ENCODE peak calls at places on chromosomes 3 and 15, in nine cellular contexts. One of them, this sample, is unnamed.

GRCh38 chr3:183485093-183485492 is 56.7 kb upstream of the MCF2L2 start:
- DNase-seq in tibial nerve: no peak
- DNase-seq in lower lobe of right lung: no peak
- DNase-seq in RWPE2: no peak
- DNase-seq in caudate nucleus: no peak
- DNase-seq in uterus: no peak
- DNase-seq in ascending aorta: peak
- DNase-seq in osteoblast: no peak
- DNase-seq in sigmoid colon: no peak
- DNase-seq in this sample: no peak

GRCh38 chr3:36219398-36219797 is 160.9 kb upstream of the STAC start:
- DNase-seq in tibial nerve: no peak
- DNase-seq in lower lobe of right lung: no peak
- DNase-seq in RWPE2: no peak
- DNase-seq in caudate nucleus: no peak
- DNase-seq in uterus: no peak
- DNase-seq in ascending aorta: no peak
- DNase-seq in osteoblast: no peak
- DNase-seq in sigmoid colon: no peak
- DNase-seq in this sample: no peak

GRCh38 chr3:31043184-31043819 is 148.8 kb upstream of the GADL1 start:
- DNase-seq in tibial nerve: peak
- DNase-seq in lower lobe of right lung: no peak
- DNase-seq in RWPE2: peak
- DNase-seq in caudate nucleus: no peak
- DNase-seq in uterus: no peak
- DNase-seq in ascending aorta: no peak
- DNase-seq in osteoblast: no peak
- DNase-seq in sigmoid colon: no peak
- DNase-seq in this sample: no peak

GRCh38 chr15:100707229-100707628 is 104.8 kb downstream of the ASB7 start:
- DNase-seq in tibial nerve: no peak
- DNase-seq in lower lobe of right lung: no peak
- DNase-seq in RWPE2: no peak
- DNase-seq in caudate nucleus: no peak
- DNase-seq in uterus: no peak
- DNase-seq in ascending aorta: peak
- DNase-seq in osteoblast: no peak
- DNase-seq in sigmoid colon: no peak
- DNase-seq in this sample: no peak

GRCh38 chr15:40250304-40250656 is 11.4 kb downstream of the PAK6 start:
- DNase-seq in tibial nerve: no peak
- DNase-seq in lower lobe of right lung: no peak
- DNase-seq in RWPE2: no peak
- DNase-seq in caudate nucleus: no peak
- DNase-seq in uterus: no peak
- DNase-seq in ascending aorta: no peak
- DNase-seq in osteoblast: no peak
- DNase-seq in sigmoid colon: no peak
- DNase-seq in this sample: no peak

GRCh38 chr3:133276594-133276993 is 123.3 kb upstream of the BFSP2 start:
- DNase-seq in tibial nerve: no peak
- DNase-seq in lower lobe of right lung: no peak
- DNase-seq in RWPE2: no peak
- DNase-seq in caudate nucleus: no peak
- DNase-seq in uterus: no peak
- DNase-seq in ascending aorta: no peak
- DNase-seq in osteoblast: no peak
- DNase-seq in sigmoid colon: no peak
- DNase-seq in this sample: no peak

GRCh38 chr15:98889930-98890695 is 117.5 kb downstream of the PGPEP1L start:
- DNase-seq in tibial nerve: no peak
- DNase-seq in lower lobe of right lung: no peak
- DNase-seq in RWPE2: no peak
- DNase-seq in caudate nucleus: no peak
- DNase-seq in uterus: no peak
- DNase-seq in ascending aorta: peak
- DNase-seq in osteoblast: no peak
- DNase-seq in sigmoid colon: no peak
- DNase-seq in this sample: no peak

GRCh38 chr3:141268791-141269190 is 37.2 kb downstream of the PXYLP1 start:
- DNase-seq in tibial nerve: no peak
- DNase-seq in lower lobe of right lung: no peak
- DNase-seq in RWPE2: no peak
- DNase-seq in caudate nucleus: no peak
- DNase-seq in uterus: no peak
- DNase-seq in ascending aorta: no peak
- DNase-seq in osteoblast: no peak
- DNase-seq in sigmoid colon: no peak
- DNase-seq in this sample: no peak

GRCh38 chr15:82864967-82865366 is 55.5 kb downstream of the WHAMM start:
- DNase-seq in tibial nerve: no peak
- DNase-seq in lower lobe of right lung: no peak
- DNase-seq in RWPE2: no peak
- DNase-seq in caudate nucleus: no peak
- DNase-seq in uterus: no peak
- DNase-seq in ascending aorta: no peak
- DNase-seq in osteoblast: no peak
- DNase-seq in sigmoid colon: no peak
- DNase-seq in this sample: no peak

GRCh38 chr3:55512586-55513343 is 25.7 kb upstream of the WNT5A start:
- DNase-seq in tibial nerve: no peak
- DNase-seq in lower lobe of right lung: no peak
- DNase-seq in RWPE2: no peak
- DNase-seq in caudate nucleus: no peak
- DNase-seq in uterus: no peak
- DNase-seq in ascending aorta: no peak
- DNase-seq in osteoblast: no peak
- DNase-seq in sigmoid colon: no peak
- DNase-seq in this sample: no peak

GRCh38 chr3:127204841-127205582 is 12.1 kb downstream of the PRR23E start:
- DNase-seq in tibial nerve: no peak
- DNase-seq in lower lobe of right lung: no peak
- DNase-seq in RWPE2: no peak
- DNase-seq in caudate nucleus: no peak
- DNase-seq in uterus: no peak
- DNase-seq in ascending aorta: no peak
- DNase-seq in osteoblast: no peak
- DNase-seq in sigmoid colon: peak
- DNase-seq in this sample: no peak

GRCh38 chr3:129268396-129268795 is 10.3 kb upstream of the HMCES start:
- DNase-seq in tibial nerve: no peak
- DNase-seq in lower lobe of right lung: no peak
- DNase-seq in RWPE2: no peak
- DNase-seq in caudate nucleus: no peak
- DNase-seq in uterus: no peak
- DNase-seq in ascending aorta: no peak
- DNase-seq in osteoblast: no peak
- DNase-seq in sigmoid colon: peak
- DNase-seq in this sample: no peak

GRCh38 chr3:167163580-167163979 is 216.5 kb downstream of the ZBBX start:
- DNase-seq in tibial nerve: no peak
- DNase-seq in lower lobe of right lung: no peak
- DNase-seq in RWPE2: no peak
- DNase-seq in caudate nucleus: no peak
- DNase-seq in uterus: no peak
- DNase-seq in ascending aorta: no peak
- DNase-seq in osteoblast: no peak
- DNase-seq in sigmoid colon: no peak
- DNase-seq in this sample: no peak

GRCh38 chr3:197458179-197458707 is 97.5 kb downstream of the BDH1 start:
- DNase-seq in tibial nerve: no peak
- DNase-seq in lower lobe of right lung: peak
- DNase-seq in RWPE2: no peak
- DNase-seq in caudate nucleus: no peak
- DNase-seq in uterus: no peak
- DNase-seq in ascending aorta: no peak
- DNase-seq in osteoblast: no peak
- DNase-seq in sigmoid colon: no peak
- DNase-seq in this sample: no peak

GRCh38 chr3:149600619-149601018 is 57.2 kb downstream of the WWTR1 start:
- DNase-seq in tibial nerve: no peak
- DNase-seq in lower lobe of right lung: no peak
- DNase-seq in RWPE2: no peak
- DNase-seq in caudate nucleus: no peak
- DNase-seq in uterus: no peak
- DNase-seq in ascending aorta: no peak
- DNase-seq in osteoblast: no peak
- DNase-seq in sigmoid colon: no peak
- DNase-seq in this sample: no peak

GRCh38 chr3:148372476-148372875 is 325.2 kb upstream of the AGTR1 start:
- DNase-seq in tibial nerve: no peak
- DNase-seq in lower lobe of right lung: no peak
- DNase-seq in RWPE2: no peak
- DNase-seq in caudate nucleus: no peak
- DNase-seq in uterus: no peak
- DNase-seq in ascending aorta: no peak
- DNase-seq in osteoblast: no peak
- DNase-seq in sigmoid colon: no peak
- DNase-seq in this sample: no peak

GRCh38 chr3:131193671-131194291 is 167.1 kb downstream of the NEK11 start:
- DNase-seq in tibial nerve: no peak
- DNase-seq in lower lobe of right lung: no peak
- DNase-seq in RWPE2: no peak
- DNase-seq in caudate nucleus: no peak
- DNase-seq in uterus: no peak
- DNase-seq in ascending aorta: no peak
- DNase-seq in osteoblast: no peak
- DNase-seq in sigmoid colon: no peak
- DNase-seq in this sample: no peak

GRCh38 chr15:66730168-66731014 is 28.4 kb downstream of the SMAD6 start:
- DNase-seq in tibial nerve: no peak
- DNase-seq in lower lobe of right lung: no peak
- DNase-seq in RWPE2: no peak
- DNase-seq in caudate nucleus: no peak
- DNase-seq in uterus: no peak
- DNase-seq in ascending aorta: peak
- DNase-seq in osteoblast: no peak
- DNase-seq in sigmoid colon: peak
- DNase-seq in this sample: no peak

GRCh38 chr3:27134165-27134796 is 234.9 kb downstream of the NEK10 start:
- DNase-seq in tibial nerve: peak
- DNase-seq in lower lobe of right lung: peak
- DNase-seq in RWPE2: no peak
- DNase-seq in caudate nucleus: peak
- DNase-seq in uterus: peak
- DNase-seq in ascending aorta: peak
- DNase-seq in osteoblast: peak
- DNase-seq in sigmoid colon: peak
- DNase-seq in this sample: peak

GRCh38 chr3:179744667-179745066 is 91.8 kb downstream of the USP13 start:
- DNase-seq in tibial nerve: no peak
- DNase-seq in lower lobe of right lung: no peak
- DNase-seq in RWPE2: no peak
- DNase-seq in caudate nucleus: no peak
- DNase-seq in uterus: no peak
- DNase-seq in ascending aorta: no peak
- DNase-seq in osteoblast: no peak
- DNase-seq in sigmoid colon: no peak
- DNase-seq in this sample: no peak

GRCh38 chr3:72405943-72406585 is 442.2 kb downstream of the SHQ1 start:
- DNase-seq in tibial nerve: no peak
- DNase-seq in lower lobe of right lung: no peak
- DNase-seq in RWPE2: no peak
- DNase-seq in caudate nucleus: no peak
- DNase-seq in uterus: no peak
- DNase-seq in ascending aorta: no peak
- DNase-seq in osteoblast: no peak
- DNase-seq in sigmoid colon: no peak
- DNase-seq in this sample: no peak
- H3K27ac ChIP-seq in tibial nerve: peak
- H3K27ac ChIP-seq in lower lobe of right lung: no peak
- H3K27ac ChIP-seq in RWPE2: no peak
- H3K27ac ChIP-seq in caudate nucleus: peak
- H3K27ac ChIP-seq in uterus: no peak
- H3K27ac ChIP-seq in ascending aorta: no peak
- H3K27ac ChIP-seq in osteoblast: no peak
- H3K27ac ChIP-seq in sigmoid colon: no peak
- H3K27ac ChIP-seq in this sample: no peak

DNA sequence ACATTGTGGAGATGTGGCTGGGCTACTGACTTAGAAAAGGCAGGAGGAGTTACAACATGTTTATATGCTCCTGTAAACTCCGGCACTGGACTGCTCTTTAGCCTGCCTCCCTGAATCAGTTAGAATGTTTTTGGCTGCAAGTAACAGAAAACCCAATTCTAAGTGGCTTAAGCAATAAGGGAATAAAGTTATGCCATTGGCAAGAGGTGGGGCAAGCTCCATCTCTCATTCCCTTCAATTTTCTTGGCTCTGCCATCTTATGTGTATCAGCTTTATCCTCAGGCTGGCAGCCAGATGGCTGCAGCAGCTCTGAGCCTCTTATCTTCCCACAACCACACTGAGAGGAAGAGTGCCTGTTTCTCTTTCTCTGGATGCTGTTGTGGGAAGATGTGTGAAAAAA is 22.4 kb upstream of the MEIS2 start:
- DNase-seq in tibial nerve: no peak
- DNase-seq in lower lobe of right lung: no peak
- DNase-seq in RWPE2: no peak
- DNase-seq in caudate nucleus: no peak
- DNase-seq in uterus: no peak
- DNase-seq in ascending aorta: no peak
- DNase-seq in osteoblast: no peak
- DNase-seq in sigmoid colon: peak
- DNase-seq in this sample: no peak
- H3K27ac ChIP-seq in tibial nerve: no peak
- H3K27ac ChIP-seq in lower lobe of right lung: no peak
- H3K27ac ChIP-seq in RWPE2: no peak
- H3K27ac ChIP-seq in caudate nucleus: no peak
- H3K27ac ChIP-seq in uterus: peak
- H3K27ac ChIP-seq in ascending aorta: no peak
- H3K27ac ChIP-seq in osteoblast: no peak
- H3K27ac ChIP-seq in sigmoid colon: peak
- H3K27ac ChIP-seq in this sample: no peak

GRCh38 chr3:32431481-32431880 is 39.8 kb downstream of the CMTM7 start:
- DNase-seq in tibial nerve: no peak
- DNase-seq in lower lobe of right lung: no peak
- DNase-seq in RWPE2: no peak
- DNase-seq in caudate nucleus: no peak
- DNase-seq in uterus: no peak
- DNase-seq in ascending aorta: no peak
- DNase-seq in osteoblast: no peak
- DNase-seq in sigmoid colon: no peak
- DNase-seq in this sample: no peak
- H3K27ac ChIP-seq in tibial nerve: no peak
- H3K27ac ChIP-seq in lower lobe of right lung: no peak
- H3K27ac ChIP-seq in RWPE2: no peak
- H3K27ac ChIP-seq in caudate nucleus: no peak
- H3K27ac ChIP-seq in uterus: no peak
- H3K27ac ChIP-seq in ascending aorta: no peak
- H3K27ac ChIP-seq in osteoblast: no peak
- H3K27ac ChIP-seq in sigmoid colon: no peak
- H3K27ac ChIP-seq in this sample: peak

DNA sequence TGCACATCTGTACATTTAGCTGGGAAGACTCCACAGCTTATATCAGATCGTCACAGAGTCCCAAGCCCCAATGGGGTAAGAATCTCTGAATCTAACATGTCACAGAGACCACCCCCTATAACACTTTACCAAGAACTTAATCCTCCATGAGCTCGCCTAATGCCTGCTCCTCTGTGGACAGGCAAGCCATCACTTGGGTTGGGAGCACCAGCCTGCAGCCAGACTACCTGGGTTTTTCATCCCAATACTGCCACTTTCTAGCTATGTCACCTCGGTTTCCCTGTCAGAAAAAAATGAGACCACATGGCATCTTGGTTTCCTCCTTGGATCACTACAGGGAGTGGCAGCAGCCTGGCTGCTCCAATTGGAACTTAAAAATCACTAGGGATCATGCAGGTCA is 277.9 kb upstream of the TLE3 start:
- DNase-seq in tibial nerve: no peak
- DNase-seq in lower lobe of right lung: no peak
- DNase-seq in RWPE2: no peak
- DNase-seq in caudate nucleus: no peak
- DNase-seq in uterus: no peak
- DNase-seq in ascending aorta: peak
- DNase-seq in osteoblast: no peak
- DNase-seq in sigmoid colon: no peak
- DNase-seq in this sample: no peak
- H3K27ac ChIP-seq in tibial nerve: no peak
- H3K27ac ChIP-seq in lower lobe of right lung: no peak
- H3K27ac ChIP-seq in RWPE2: peak
- H3K27ac ChIP-seq in caudate nucleus: no peak
- H3K27ac ChIP-seq in uterus: peak
- H3K27ac ChIP-seq in ascending aorta: no peak
- H3K27ac ChIP-seq in osteoblast: no peak
- H3K27ac ChIP-seq in sigmoid colon: no peak
- H3K27ac ChIP-seq in this sample: no peak

This sample was measured in effector memory CD4-positive, alpha-beta T cell.